ENCODE peak calls at places on chromosomes 12 and 14, in four cellular contexts. Q is heart right ventricle, G is pancreas, F is tibial nerve. S is an unnamed sample. For H3K27me3, the result is how much of the 10 kb centered on the place peaks cover.

GRCh38 chr12:124518051-124518932 is 49.1 kb downstream of the NCOR2 start:
- DNase-seq in Q (peak), G (peak), F (peak), S (peak)

GRCh38 chr12:22684526-22685118 is 59.7 kb downstream of the ETNK1 start:
- DNase-seq in Q (no peak), G (no peak), F (no peak), S (no peak)

GRCh38 chr14:71487941-71488340 is 444.3 kb upstream of the RGS6 start:
- DNase-seq in Q (no peak), G (no peak), F (no peak), S (no peak)

GRCh38 chr12:41286426-41286825 is 98.3 kb downstream of the PDZRN4 start:
- DNase-seq in Q (no peak), G (no peak), F (no peak), S (no peak)

GRCh38 chr12:51848843-51849735 is 571 bp upstream of the FIGNL2 start:
- DNase-seq in Q (peak), G (no peak), F (no peak), S (no peak)

GRCh38 chr12:80257920-80258319 is 158.6 kb downstream of the OTOGL start:
- DNase-seq in Q (no peak), G (no peak), F (no peak), S (no peak)

GRCh38 chr12:122965356-122965755 is 907 bp downstream of the ABCB9 start:
- DNase-seq in Q (no peak), G (peak), F (no peak), S (no peak)

GRCh38 chr14:56333361-56334279 is 215.4 kb downstream of the PELI2 start:
- DNase-seq in Q (no peak), G (no peak), F (no peak), S (no peak)

GRCh38 chr14:79090781-79091180 is 920.6 kb downstream of the NRXN3 start:
- DNase-seq in Q (no peak), G (no peak), F (no peak), S (no peak)

GRCh38 chr14:44833376-44833775 is 128.4 kb downstream of the KLHL28 start:
- DNase-seq in Q (no peak), G (no peak), F (no peak), S (no peak)

GRCh38 chr12:26994109-26994508 is 20.1 kb downstream of the TM7SF3 start:
- DNase-seq in Q (no peak), G (no peak), F (no peak), S (no peak)

GRCh38 chr12:53965251-53966069 is 7.5 kb upstream of the HOXC11 start:
- DNase-seq in Q (no peak), G (peak), F (peak), S (no peak)
- H3K27me3 ChIP-seq in Q (half or more), G (under half), F (half or more), S (half or more)

GRCh38 chr14:65866422-65866821 is 453.9 kb downstream of the FUT8 start:
- DNase-seq in Q (no peak), G (no peak), F (no peak), S (no peak)

GRCh38 chr14:65866906-65867305 is 454.4 kb downstream of the FUT8 start:
- DNase-seq in Q (no peak), G (no peak), F (no peak), S (no peak)

GRCh38 chr14:65864993-65865392 is 452.5 kb downstream of the FUT8 start:
- DNase-seq in Q (no peak), G (no peak), F (no peak), S (no peak)

GRCh38 chr14:65864549-65864948 is 452.0 kb downstream of the FUT8 start:
- DNase-seq in Q (no peak), G (no peak), F (no peak), S (no peak)

DNA sequence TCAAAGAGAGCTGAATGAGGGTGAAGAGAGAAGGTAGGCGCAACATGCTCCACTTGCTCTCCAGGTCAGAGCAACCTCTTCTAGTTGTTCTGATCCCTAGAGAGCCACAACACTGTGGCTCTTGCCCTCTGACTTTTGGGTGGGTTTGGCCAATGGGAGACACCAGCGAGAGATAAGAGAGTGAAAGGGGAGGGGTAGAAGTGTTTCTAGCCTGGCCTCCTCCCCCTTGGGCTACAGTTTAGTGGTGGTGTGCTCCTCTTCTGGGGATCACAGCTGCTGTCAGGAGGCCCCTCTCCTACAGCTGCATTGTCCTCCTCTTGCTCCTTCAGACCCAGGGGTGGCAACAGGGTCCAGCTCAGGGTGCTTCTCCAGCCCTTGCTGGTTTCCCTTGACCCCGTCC is 454.8 kb downstream of the FUT8 start:
- DNase-seq in Q (no peak), G (no peak), F (no peak), S (no peak)
- H3K27ac ChIP-seq in Q (no peak), G (no peak), F (no peak), S (no peak)

DNA sequence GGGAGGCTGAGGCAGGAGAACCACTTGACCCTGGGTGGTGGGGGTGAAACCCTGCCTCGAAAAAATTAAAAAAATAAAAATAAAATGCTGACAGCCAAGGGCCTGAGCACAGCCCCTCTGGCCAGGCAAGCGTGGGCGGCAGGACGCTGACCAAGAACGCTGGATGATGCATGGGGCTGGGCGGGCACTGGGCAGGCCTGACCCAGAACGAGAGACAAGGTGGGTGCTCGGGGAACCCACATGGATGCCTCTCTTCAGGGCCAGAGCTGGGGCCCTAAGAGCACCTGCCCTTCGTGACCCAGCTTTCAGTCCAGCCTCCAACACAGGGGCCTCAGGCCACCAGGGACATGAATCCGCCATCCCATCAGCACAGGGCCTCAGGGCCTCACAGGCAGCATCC is 11.3 kb downstream of the GALNT9 start:
- DNase-seq in Q (no peak), G (peak), F (no peak), S (no peak)
- H3K27me3 ChIP-seq in Q (half or more), G (under half), F (under half), S (half or more)

GRCh38 chr14:99128185-99128584 is 143.8 kb downstream of the BCL11B start:
- DNase-seq in Q (no peak), G (no peak), F (no peak), S (no peak)

GRCh38 chr14:99129998-99130397 is 142.0 kb downstream of the BCL11B start:
- DNase-seq in Q (no peak), G (no peak), F (no peak), S (no peak)

GRCh38 chr14:99127651-99128167 is 144.3 kb downstream of the BCL11B start:
- DNase-seq in Q (no peak), G (no peak), F (peak), S (no peak)

GRCh38 chr14:99131632-99132271 is 140.2 kb downstream of the BCL11B start:
- DNase-seq in Q (no peak), G (no peak), F (peak), S (no peak)

GRCh38 chr14:99129211-99129696 is 142.7 kb downstream of the BCL11B start:
- DNase-seq in Q (no peak), G (no peak), F (no peak), S (no peak)
- H3K27ac ChIP-seq in Q (no peak), G (no peak), F (no peak), S (no peak)

GRCh38 chr14:63512861-63513260 is 30.3 kb downstream of the PPP2R5E start:
- DNase-seq in Q (no peak), G (no peak), F (no peak), S (no peak)
- H3K27me3 ChIP-seq in Q (under half), G (under half), F (under half), S (under half)

GRCh38 chr12:12367096-12367998 is 10.5 kb downstream of the BORCS5 start:
- DNase-seq in Q (no peak), G (no peak), F (no peak), S (no peak)
- H3K27ac ChIP-seq in Q (no peak), G (no peak), F (no peak), S (no peak)

S was measured in left ventricle myocardium inferior.